ENCODE peak calls at places on chromosomes 13 and 19, in five cellular contexts. I, K, A, F and W are unnamed samples.

GRCh38 chr19:7515471-7516226 is at the start of gene ZNF358:
- DNase-seq in I (peak; percentile 54), K (peak; percentile 41), A (peak; percentile 87), F (no peak), W (no peak)

GRCh38 chr19:48290341-48290922 is 20.6 kb downstream of the ZNF114 start:
- DNase-seq in I (no peak), K (no peak), A (no peak), F (no peak), W (no peak)

GRCh38 chr13:94825507-94825906 is 113.2 kb upstream of the SOX21 start:
- DNase-seq in I (no peak), K (no peak), A (no peak), F (no peak), W (peak; percentile 4)

GRCh38 chr19:17103177-17103576 is 27.6 kb downstream of the MYO9B start:
- DNase-seq in I (no peak), K (no peak), A (no peak), F (no peak), W (no peak)

GRCh38 chr19:48896191-48896720 is 2.3 kb downstream of the TULP2 start:
- DNase-seq in I (peak; percentile 54), K (peak; percentile 39), A (peak; percentile 78), F (no peak), W (no peak)

GRCh38 chr13:92260363-92260762 is 861.9 kb downstream of the GPC5 start:
- DNase-seq in I (peak; percentile 2), K (no peak), A (no peak), F (no peak), W (no peak)

GRCh38 chr19:21922276-21922675 is 86.3 kb upstream of the ZNF43 start:
- DNase-seq in I (no peak), K (no peak), A (no peak), F (no peak), W (no peak)

GRCh38 chr19:35077411-35078223 is 36.1 kb downstream of the HPN start:
- DNase-seq in I (no peak), K (no peak), A (no peak), F (no peak), W (no peak)

GRCh38 chr19:17005000-17005399 is 21.6 kb downstream of the CPAMD8 start:
- DNase-seq in I (no peak), K (no peak), A (no peak), F (no peak), W (no peak)

GRCh38 chr19:36771275-36772231 is 1.1 kb downstream of the ZNF850 start:
- DNase-seq in I (peak; percentile 80), K (peak; percentile 34), A (no peak), F (peak; percentile 39), W (peak; percentile 3)

GRCh38 chr13:73039201-73040108 is 19.4 kb upstream of the KLF5 start:
- DNase-seq in I (no peak), K (no peak), A (no peak), F (no peak), W (no peak)

GRCh38 chr19:6069268-6069771 is 41.0 kb downstream of the RFX2 start:
- DNase-seq in I (peak; percentile 8), K (no peak), A (peak; percentile 5), F (no peak), W (no peak)

GRCh38 chr13:88257706-88258105 is 586.5 kb downstream of the SLITRK5 start:
- DNase-seq in I (no peak), K (no peak), A (no peak), F (no peak), W (no peak)

GRCh38 chr13:100363351-100363750 is 225.2 kb downstream of the GGACT start:
- DNase-seq in I (no peak), K (no peak), A (no peak), F (no peak), W (no peak)

GRCh38 chr13:113589251-113589960 is 4.9 kb downstream of the TFDP1 start:
- DNase-seq in I (no peak), K (no peak), A (peak; percentile 37), F (no peak), W (no peak)

GRCh38 chr13:113083402-113084061 is 22.1 kb upstream of the F7 start:
- DNase-seq in I (no peak), K (peak; percentile 76), A (peak; percentile 89), F (no peak), W (no peak)

GRCh38 chr13:57858376-57858775 is 226.8 kb downstream of the PCDH17 start:
- DNase-seq in I (no peak), K (no peak), A (no peak), F (no peak), W (no peak)

GRCh38 chr19:36113895-36114762 is 546 bp downstream of the POLR2I start:
- DNase-seq in I (peak; percentile 34), K (peak; percentile 13), A (no peak), F (no peak), W (no peak)

GRCh38 chr13:98206946-98207345 is 29.9 kb upstream of the RNF113B start:
- DNase-seq in I (no peak), K (peak; percentile 53), A (no peak), F (peak; percentile 93), W (no peak)

GRCh38 chr13:99506632-99507031 is 5.4 kb downstream of the TM9SF2 start:
- DNase-seq in I (peak; percentile 70), K (no peak), A (no peak), F (no peak), W (no peak)

GRCh38 chr13:51697181-51697580 is 106.8 kb downstream of the DHRS12 start:
- DNase-seq in I (no peak), K (no peak), A (no peak), F (no peak), W (no peak)

GRCh38 chr19:32876919-32877285 is 7.3 kb upstream of the SLC7A9 start:
- DNase-seq in I (no peak), K (no peak), A (peak; percentile 19), F (no peak), W (no peak)

GRCh38 chr13:40619479-40619814 is 47.0 kb downstream of the FOXO1 start:
- DNase-seq in I (no peak), K (no peak), A (no peak), F (no peak), W (no peak)

GRCh38 chr13:40622761-40623160 is 43.7 kb downstream of the FOXO1 start:
- DNase-seq in I (no peak), K (no peak), A (no peak), F (no peak), W (no peak)

GRCh38 chr13:40624338-40624737 is 42.1 kb downstream of the FOXO1 start:
- DNase-seq in I (no peak), K (no peak), A (no peak), F (no peak), W (no peak)

GRCh38 chr13:40618581-40619478 is 47.6 kb downstream of the FOXO1 start:
- DNase-seq in I (no peak), K (no peak), A (no peak), F (no peak), W (no peak)

DNA sequence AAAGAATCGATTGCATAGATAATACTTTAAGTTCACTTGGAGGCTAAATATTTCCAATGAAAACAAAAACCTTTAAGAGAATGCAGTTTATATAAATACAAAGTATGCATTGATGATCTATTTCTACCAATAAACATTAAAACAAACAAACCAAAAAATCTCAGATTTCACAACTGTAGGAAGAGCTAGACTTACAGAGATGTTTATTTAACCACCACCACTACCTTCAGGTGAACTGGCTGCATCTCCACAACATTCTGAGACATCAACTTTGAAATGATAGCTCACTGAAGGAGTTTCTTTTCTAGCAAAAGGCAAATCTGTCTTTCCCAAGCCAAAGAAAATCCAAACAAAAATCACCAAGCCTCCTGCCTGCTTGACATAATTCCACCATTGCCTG is 44.2 kb downstream of the FOXO1 start:
- DNase-seq in I (no peak), K (no peak), A (no peak), F (no peak), W (no peak)
- H3K4me3 ChIP-seq in I (no peak overlapping the region), K (no peak overlapping the region), A (no peak overlapping the region), F (no peak overlapping the region), W (no peak overlapping the region)

GRCh38 chr19:8596168-8596567 is 14.3 kb downstream of the ADAMTS10 start:
- DNase-seq in I (no peak), K (no peak), A (no peak), F (no peak), W (no peak)

GRCh38 chr19:8592231-8593009 is 15.2 kb upstream of the MYO1F start:
- DNase-seq in I (peak; percentile 52), K (peak; percentile 77), A (peak; percentile 91), F (peak; percentile 44), W (no peak)

GRCh38 chr19:8595651-8596050 is 14.9 kb downstream of the ADAMTS10 start:
- DNase-seq in I (no peak), K (no peak), A (no peak), F (no peak), W (no peak)

GRCh38 chr19:8589177-8589714 is 12.0 kb upstream of the MYO1F start:
- DNase-seq in I (no peak), K (no peak), A (no peak), F (no peak), W (no peak)

GRCh38 chr19:8593931-8594330 is 16.6 kb downstream of the ADAMTS10 start:
- DNase-seq in I (no peak), K (no peak), A (no peak), F (no peak), W (no peak)
- TF ChIP-seq CTCF in I (no peak), K (no peak), A (peak; percentile 40), F (no peak), W (no peak)

DNA sequence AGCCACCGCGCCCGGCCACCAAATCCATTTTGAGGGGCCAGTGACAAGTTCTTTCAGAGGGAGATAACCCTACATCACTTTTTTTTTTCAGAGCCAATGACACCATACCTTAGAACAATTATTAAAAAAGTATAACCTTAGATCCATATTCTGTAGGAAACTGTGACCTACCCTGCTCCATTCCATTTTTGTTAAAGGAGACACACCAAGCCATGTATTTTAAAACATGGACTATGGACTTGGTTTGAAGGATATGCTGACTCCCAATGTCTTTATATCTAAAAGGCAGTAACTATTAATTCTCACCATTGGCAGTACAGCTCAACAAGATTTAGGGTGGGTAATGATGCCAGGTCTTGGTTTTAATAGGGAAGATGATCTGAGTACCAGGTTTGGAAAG is 1.1 kb downstream of the GSK3A start:
- DNase-seq in I (no peak), K (no peak), A (no peak), F (no peak), W (no peak)
- H3K4me3 ChIP-seq in I (peak overlapping the region; percentile 67), K (peak overlapping the region; percentile 96), A (peak overlapping the region; percentile 88), F (peak overlapping the region; percentile 75), W (peak overlapping the region; percentile 77)

DNA sequence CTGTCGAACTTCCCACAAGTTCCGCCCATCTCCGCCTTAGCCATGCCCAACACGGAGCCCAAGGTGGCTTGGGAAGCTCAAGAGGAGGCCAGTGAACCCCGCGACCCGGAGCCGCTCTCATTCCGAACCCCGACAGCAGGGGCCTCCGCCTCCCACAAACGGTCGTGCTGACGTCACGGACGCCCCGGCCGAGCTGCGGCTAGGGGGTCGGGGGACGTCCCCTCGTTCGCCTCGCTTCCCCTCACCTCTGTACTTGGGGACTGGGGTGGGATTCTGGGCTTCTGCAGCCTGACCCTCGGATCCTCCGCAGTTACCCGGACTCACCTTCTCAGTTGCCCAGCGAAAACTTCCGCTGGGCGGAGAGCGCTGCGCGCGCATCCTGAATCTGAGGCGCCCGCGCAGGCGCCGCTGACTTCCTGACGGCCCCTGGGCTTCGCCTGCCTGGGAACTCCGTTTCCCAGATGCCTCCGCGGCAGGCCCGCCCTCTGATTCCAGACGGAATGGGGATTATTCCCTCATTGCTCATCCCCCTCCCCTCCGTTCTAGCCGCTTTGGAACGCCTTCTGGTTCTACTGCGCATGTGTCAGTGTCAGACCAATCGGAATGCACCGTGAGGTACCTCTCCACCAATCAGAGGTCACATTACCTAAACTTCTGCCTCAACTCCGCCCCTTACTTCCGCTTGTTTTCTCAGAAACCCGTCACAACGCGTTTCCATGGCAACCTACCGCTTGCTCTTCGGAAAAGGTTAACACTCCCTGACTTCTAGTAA is at the start of gene VRK3:
- DNase-seq in I (peak; percentile 100), K (peak; percentile 99), A (peak; percentile 99), F (peak; percentile 98), W (peak; percentile 100)
- TF ChIP-seq CTCF in I (peak; percentile 31), K (no peak), A (peak; percentile 18), F (no peak), W (no peak)